ENCODE peak calls at places on chromosomes 6 and 20, in six cellular contexts. T is NCI-H345; L is stimulated activated CD4-positive, alpha-beta T cell treated with anti-CD3 and anti-CD28 coated beads, Interleukin-1b, Interleukin-23, amount 100 ng/mL, for 24 hours; E is fibroblast of the aortic adventitia; C is GM19239; G is T-helper 2 cell. B is an unnamed sample.

GRCh38 chr6:40492126-40492525 is 95.0 kb downstream of the LRFN2 start:
- DNase-seq in L (no peak), T (no peak), G (no peak), E (no peak), C (no peak), B (no peak)

GRCh38 chr6:5085638-5086293 is 625 bp downstream of the PPP1R3G start:
- DNase-seq in T (no peak), G (no peak), E (no peak), L (no peak), C (no peak), B (peak; percentile 81)

GRCh38 chr20:1945660-1946059 is 48.2 kb downstream of the PDYN start:
- DNase-seq in L (no peak), C (no peak), E (no peak), G (no peak), T (no peak), B (no peak)

GRCh38 chr20:53834749-53835148 is 235.6 kb downstream of the BCAS1 start:
- DNase-seq in E (no peak), G (no peak), L (no peak), T (no peak), C (no peak), B (no peak)

GRCh38 chr6:107763959-107764358 is 60.2 kb downstream of the SCML4 start:
- DNase-seq in G (no peak), C (no peak), T (no peak), E (peak; percentile 41), L (no peak), B (no peak)

GRCh38 chr20:641516-641913 is 11.5 kb downstream of the SRXN1 start:
- DNase-seq in C (no peak), E (no peak), G (no peak), T (no peak), L (no peak), B (no peak)

GRCh38 chr20:32829291-32830005 is 9.7 kb downstream of the MAPRE1 start:
- DNase-seq in L (no peak), T (no peak), C (no peak), G (no peak), E (peak; percentile 68), B (no peak)

GRCh38 chr20:53923745-53924369 is 146.5 kb downstream of the BCAS1 start:
- DNase-seq in T (no peak), G (no peak), C (no peak), E (no peak), L (no peak), B (no peak)

GRCh38 chr6:156957931-156958547 is 180.9 kb downstream of the ARID1B start:
- DNase-seq in L (no peak), C (no peak), G (no peak), T (no peak), E (peak; percentile 55), B (no peak)

GRCh38 chr6:157635388-157636244 is 187.4 kb upstream of the SNX9 start:
- DNase-seq in L (no peak), G (no peak), E (no peak), T (no peak), C (no peak), B (no peak)

GRCh38 chr20:20892328-20892727 is 179.9 kb upstream of the RALGAPA2 start:
- DNase-seq in E (no peak), C (no peak), T (no peak), L (no peak), G (no peak), B (no peak)

GRCh38 chr6:69865126-69865525 is 1.2 kb upstream of the COL19A1 start:
- DNase-seq in E (peak; percentile 62), G (no peak), C (no peak), L (no peak), T (no peak), B (no peak)

GRCh38 chr6:39003072-39003471 is 45.5 kb upstream of the GLP1R start:
- DNase-seq in C (no peak), T (no peak), E (no peak), G (no peak), L (no peak), B (no peak)

GRCh38 chr6:167420858-167421766 is 96.2 kb downstream of the TTLL2 start:
- DNase-seq in T (no peak), E (no peak), C (no peak), L (no peak), G (no peak), B (no peak)

GRCh38 chr6:156775717-156776116 is 1.5 kb upstream of the ARID1B start:
- DNase-seq in T (no peak), G (no peak), C (no peak), L (no peak), E (peak; percentile 54), B (no peak)

GRCh38 chr20:20491110-20491783 is 123.3 kb downstream of the INSM1 start:
- DNase-seq in T (no peak), C (no peak), G (no peak), L (no peak), E (peak; percentile 58), B (no peak)

GRCh38 chr6:74480561-74480960 is 725.3 kb downstream of the COL12A1 start:
- DNase-seq in C (no peak), E (no peak), T (no peak), L (no peak), G (no peak), B (no peak)

GRCh38 chr6:86856937-86857563 is 80.3 kb upstream of the HTR1E start:
- DNase-seq in E (peak; percentile 50), L (no peak), G (no peak), T (peak; percentile 21), C (no peak), B (no peak)

GRCh38 chr6:127554435-127555006 is 22.5 kb upstream of the C6orf58 start:
- DNase-seq in L (no peak), T (peak; percentile 38), C (no peak), G (no peak), E (peak; percentile 45), B (no peak)

GRCh38 chr6:119727504-119728219 is 378.1 kb upstream of the MAN1A1 start:
- DNase-seq in E (no peak), T (no peak), C (no peak), L (no peak), G (no peak), B (no peak)

GRCh38 chr6:35497571-35498406 is 910 bp upstream of the TEAD3 start:
- DNase-seq in L (peak; percentile 37), E (peak; percentile 68), C (peak; percentile 61), G (no peak), T (no peak), B (peak; percentile 95)

GRCh38 chr6:156427345-156427744 is 349.8 kb upstream of the ARID1B start:
- DNase-seq in L (no peak), G (no peak), T (peak; percentile 34), E (peak; percentile 63), C (no peak), B (no peak)

GRCh38 chr6:124002377-124003081 is 198.9 kb downstream of the NKAIN2 start:
- DNase-seq in L (no peak), E (no peak), C (no peak), T (no peak), G (no peak), B (no peak)

GRCh38 chr20:58308290-58308679 is 1.2 kb upstream of the RAB22A start:
- DNase-seq in E (no peak), L (no peak), T (no peak), C (no peak), G (no peak), B (no peak)

GRCh38 chr20:1875762-1876161 is 19.4 kb upstream of the SIRPA start:
- DNase-seq in T (peak; percentile 85), G (no peak), L (no peak), C (no peak), E (no peak), B (no peak)

GRCh38 chr6:119333707-119334295 is 15.8 kb downstream of the MAN1A1 start:
- DNase-seq in E (no peak), G (no peak), C (no peak), L (no peak), T (peak; percentile 24), B (no peak)

GRCh38 chr6:168103036-168103830 is 24.2 kb upstream of the FRMD1 start:
- DNase-seq in L (no peak), E (no peak), T (peak; percentile 86), C (no peak), G (no peak), B (peak; percentile 49)

GRCh38 chr20:62745279-62745958 is 36.8 kb downstream of the NTSR1 start:
- DNase-seq in G (no peak), L (no peak), T (no peak), C (no peak), E (no peak), B (peak; percentile 56)

GRCh38 chr6:149060300-149060984 is 257.1 kb upstream of the TAB2 start:
- DNase-seq in E (no peak), T (peak; percentile 40), G (peak; percentile 13), C (no peak), L (no peak), B (peak; percentile 76)

GRCh38 chr6:156928972-156929371 is 151.8 kb downstream of the ARID1B start:
- DNase-seq in C (no peak), G (no peak), E (no peak), T (no peak), L (no peak), B (no peak)

GRCh38 chr6:126232671-126233070 is 107.2 kb upstream of the CENPW start:
- DNase-seq in T (no peak), C (no peak), E (peak; percentile 80), G (no peak), L (no peak), B (no peak)

GRCh38 chr20:1310506-1311190 is 18.3 kb downstream of the SDCBP2 start:
- DNase-seq in L (no peak), C (no peak), G (no peak), T (no peak), E (no peak), B (no peak)

GRCh38 chr20:50121858-50122271 is 8.9 kb upstream of the UBE2V1 start:
- DNase-seq in L (no peak), G (no peak), E (peak; percentile 80), C (no peak), T (no peak), B (peak; percentile 18)

GRCh38 chr20:9075264-9076095 is 6.6 kb downstream of the PLCB4 start:
- DNase-seq in T (peak; percentile 20), L (no peak), E (no peak), G (no peak), C (no peak), B (no peak)

GRCh38 chr6:99187429-99187828 is 162.0 kb downstream of the FAXC start:
- DNase-seq in T (peak; percentile 43), C (no peak), E (no peak), L (no peak), G (no peak), B (no peak)

GRCh38 chr20:7161690-7162089 is 394.2 kb downstream of the BMP2 start:
- DNase-seq in E (peak; percentile 36), T (peak; percentile 20), L (no peak), C (no peak), G (no peak), B (no peak)

GRCh38 chr20:2026004-2026403 is 32.1 kb upstream of the PDYN start:
- DNase-seq in T (no peak), E (no peak), C (no peak), L (no peak), G (no peak), B (no peak)

B was measured in kidney.